ENCODE peak calls at places on chromosomes 1 and 21, in seven cellular contexts. J, C, G, L, V, T and A are unnamed samples.

GRCh38 chr21:36004441-36004840 is 55.9 kb downstream of the SETD4 start:
- DNase-seq in J (peak), C (no peak), G (no peak), L (peak), V (no peak), T (no peak), A (no peak)

GRCh38 chr1:179781962-179782361 is 38.9 kb downstream of the FAM163A start:
- DNase-seq in J (peak), C (no peak), G (no peak), L (no peak), V (no peak), T (no peak), A (no peak)

GRCh38 chr1:68953316-68953715 is 456.4 kb upstream of the DEPDC1 start:
- DNase-seq in J (no peak), C (no peak), G (no peak), L (no peak), V (no peak), T (no peak), A (no peak)

GRCh38 chr1:42888013-42888633 is 41.7 kb downstream of the ZNF691 start:
- DNase-seq in J (peak), C (no peak), G (no peak), L (no peak), V (no peak), T (no peak), A (no peak)

GRCh38 chr1:167175901-167176300 is 44.8 kb upstream of the POU2F1 start:
- DNase-seq in J (no peak), C (no peak), G (no peak), L (no peak), V (no peak), T (no peak), A (no peak)

GRCh38 chr1:15618685-15619525 is 1.6 kb downstream of the DDI2 start:
- DNase-seq in J (no peak), C (no peak), G (no peak), L (no peak), V (no peak), T (peak), A (no peak)

GRCh38 chr1:20090119-20090518 is 20.1 kb downstream of the PLA2G5 start:
- DNase-seq in J (no peak), C (no peak), G (no peak), L (no peak), V (no peak), T (no peak), A (no peak)

GRCh38 chr21:45592208-45592619 is 50.0 kb upstream of the SLC19A1 start:
- DNase-seq in J (no peak), C (no peak), G (no peak), L (peak), V (peak), T (no peak), A (no peak)

GRCh38 chr21:42419845-42420244 is 16.1 kb downstream of the UBASH3A start:
- DNase-seq in J (no peak), C (no peak), G (no peak), L (no peak), V (no peak), T (no peak), A (no peak)

GRCh38 chr21:42414928-42415769 is 11.4 kb downstream of the UBASH3A start:
- DNase-seq in J (no peak), C (no peak), G (peak), L (peak), V (peak), T (no peak), A (no peak)

GRCh38 chr21:42414066-42414465 is 10.4 kb downstream of the UBASH3A start:
- DNase-seq in J (no peak), C (no peak), G (no peak), L (no peak), V (no peak), T (no peak), A (no peak)

GRCh38 chr21:42414553-42414927 is 10.8 kb downstream of the UBASH3A start:
- DNase-seq in J (no peak), C (no peak), G (no peak), L (no peak), V (no peak), T (no peak), A (no peak)

DNA sequence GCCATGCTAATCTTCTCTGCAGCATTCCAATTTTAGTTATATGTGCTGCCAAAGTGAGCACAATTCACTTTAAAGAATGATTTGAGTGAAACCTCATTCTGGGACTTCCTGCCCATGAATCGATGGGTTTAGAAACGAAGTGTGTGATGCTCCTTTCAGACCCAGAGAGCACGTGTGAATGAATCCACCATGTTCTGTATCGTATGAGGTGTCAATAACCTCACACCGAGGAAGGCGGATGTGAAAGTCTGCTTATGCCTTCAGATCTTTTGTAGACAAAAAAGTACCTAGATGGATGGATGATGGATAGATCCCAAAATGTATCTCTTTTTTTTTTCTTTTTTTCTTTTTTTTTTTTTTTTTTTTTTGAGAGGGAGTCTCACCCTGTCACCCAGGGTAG is 13.8 kb downstream of the UBASH3A start:
- DNase-seq in J (no peak), C (no peak), G (no peak), L (peak), V (no peak), T (no peak), A (no peak)
- TF ChIP-seq JUND in J (no peak), C (no peak), G (no peak), L (no peak), V (no peak), T (no peak), A (no peak)

DNA sequence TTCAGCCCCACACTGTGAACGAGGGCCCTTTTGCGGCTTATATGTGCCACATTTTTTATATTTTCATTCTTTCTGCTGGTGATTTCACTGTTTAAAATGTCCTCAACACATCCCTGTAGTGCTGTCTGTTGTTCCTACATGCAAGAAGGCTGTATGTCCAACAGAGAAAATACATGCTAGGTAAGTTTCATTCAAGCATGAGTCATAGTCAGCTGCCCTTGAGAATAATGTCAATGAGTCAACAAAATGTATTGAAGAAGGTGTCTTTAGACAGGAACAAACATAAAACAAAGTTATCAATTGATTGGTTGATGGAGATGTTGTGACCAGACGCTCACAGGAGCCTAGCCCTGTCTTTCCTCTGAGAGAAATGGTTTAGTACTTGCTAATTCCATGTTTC is 553.4 kb downstream of the PLPP3 start:
- DNase-seq in J (no peak), C (no peak), G (no peak), L (no peak), V (no peak), T (peak), A (peak)
- TF ChIP-seq JUND in J (no peak), C (no peak), G (no peak), L (no peak), V (no peak), T (no peak), A (no peak)

DNA sequence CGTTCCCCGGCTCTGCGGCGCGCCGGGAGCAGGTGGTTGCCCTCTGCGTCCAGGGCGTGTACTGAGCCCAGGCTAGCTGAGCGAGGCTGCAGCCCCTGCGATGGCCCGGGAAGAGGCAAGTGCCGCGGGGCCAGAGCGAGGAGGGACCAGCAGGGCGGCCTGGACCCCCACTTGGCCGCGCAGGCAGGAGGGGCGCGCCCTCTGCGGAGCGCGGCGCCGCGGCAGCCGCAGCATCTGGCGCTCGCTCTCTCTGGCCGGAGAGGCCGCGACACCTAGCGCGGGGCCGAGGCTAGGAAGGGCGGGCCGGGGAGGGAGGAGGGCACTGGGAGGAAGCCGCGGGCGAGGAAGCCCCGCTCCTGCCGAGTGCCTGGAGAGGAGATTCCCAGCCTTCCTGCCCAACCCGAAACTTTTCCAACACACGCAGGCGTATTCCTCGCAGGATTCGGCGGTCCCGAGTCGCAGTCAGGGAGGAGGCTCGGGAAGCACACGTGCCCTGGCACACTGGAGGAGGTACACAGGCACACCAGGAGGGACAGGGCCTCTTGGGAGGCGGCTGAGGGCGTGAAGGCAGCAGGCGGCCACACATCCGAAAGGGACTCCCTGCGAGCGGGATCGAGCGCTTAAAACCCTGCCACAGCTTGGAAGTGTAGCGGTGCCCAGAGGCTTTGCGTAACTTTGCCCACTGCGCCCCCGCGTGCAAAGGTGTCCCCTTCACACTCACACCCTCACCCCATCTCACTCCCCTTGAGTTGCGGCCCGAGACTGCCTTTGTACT is 4.8 kb upstream of the PROX1 start:
- DNase-seq in J (peak), C (peak), G (no peak), L (no peak), V (no peak), T (no peak), A (no peak)
- TF ChIP-seq JUND in J (no peak), C (no peak), G (no peak), L (no peak), V (no peak), T (no peak), A (no peak)

GRCh38 chr1:115679141-115679611 is 37.4 kb downstream of the VANGL1 start:
- DNase-seq in J (no peak), C (no peak), G (no peak), L (no peak), V (peak), T (no peak), A (no peak)

GRCh38 chr1:115676498-115677171 is 34.9 kb downstream of the VANGL1 start:
- DNase-seq in J (no peak), C (no peak), G (no peak), L (no peak), V (no peak), T (no peak), A (no peak)

GRCh38 chr1:115678141-115678540 is 36.4 kb downstream of the VANGL1 start:
- DNase-seq in J (no peak), C (no peak), G (no peak), L (no peak), V (no peak), T (no peak), A (no peak)

GRCh38 chr1:115677570-115677969 is 35.8 kb downstream of the VANGL1 start:
- DNase-seq in J (no peak), C (no peak), G (no peak), L (no peak), V (peak), T (no peak), A (no peak)

DNA sequence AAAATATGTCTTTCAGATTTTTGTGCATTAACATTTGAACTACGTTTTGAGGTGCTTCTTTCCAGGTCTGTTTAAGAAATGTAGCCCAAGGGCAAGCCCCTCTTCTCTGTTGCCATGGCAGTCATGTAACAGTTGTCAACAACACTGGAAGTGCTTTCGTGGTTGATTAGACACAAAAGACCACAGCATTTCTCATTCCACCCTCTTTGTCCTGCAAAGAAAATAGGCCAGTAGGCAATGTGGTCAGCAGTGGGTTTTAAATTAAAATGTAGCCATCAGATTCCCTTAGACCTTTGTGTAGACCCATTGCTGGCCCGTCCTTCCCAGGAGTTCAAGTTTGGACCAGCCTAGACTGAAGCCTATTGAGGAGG is 35.4 kb downstream of the VANGL1 start:
- DNase-seq in J (no peak), C (no peak), G (no peak), L (peak), V (no peak), T (no peak), A (no peak)
- TF ChIP-seq JUND in J (no peak), C (no peak), G (no peak), L (no peak), V (no peak), T (no peak), A (no peak)

GRCh38 chr1:168485048-168485447 is 58.7 kb downstream of the XCL2 start:
- DNase-seq in J (no peak), C (no peak), G (no peak), L (no peak), V (no peak), T (no peak), A (no peak)

GRCh38 chr1:168484083-168484482 is 59.7 kb downstream of the XCL2 start:
- DNase-seq in J (no peak), C (no peak), G (no peak), L (no peak), V (no peak), T (no peak), A (no peak)

GRCh38 chr1:168481586-168481985 is 62.2 kb downstream of the XCL2 start:
- DNase-seq in J (no peak), C (no peak), G (no peak), L (no peak), V (no peak), T (no peak), A (no peak)

GRCh38 chr1:168482106-168482505 is 61.7 kb downstream of the XCL2 start:
- DNase-seq in J (no peak), C (no peak), G (no peak), L (no peak), V (peak), T (peak), A (no peak)

DNA sequence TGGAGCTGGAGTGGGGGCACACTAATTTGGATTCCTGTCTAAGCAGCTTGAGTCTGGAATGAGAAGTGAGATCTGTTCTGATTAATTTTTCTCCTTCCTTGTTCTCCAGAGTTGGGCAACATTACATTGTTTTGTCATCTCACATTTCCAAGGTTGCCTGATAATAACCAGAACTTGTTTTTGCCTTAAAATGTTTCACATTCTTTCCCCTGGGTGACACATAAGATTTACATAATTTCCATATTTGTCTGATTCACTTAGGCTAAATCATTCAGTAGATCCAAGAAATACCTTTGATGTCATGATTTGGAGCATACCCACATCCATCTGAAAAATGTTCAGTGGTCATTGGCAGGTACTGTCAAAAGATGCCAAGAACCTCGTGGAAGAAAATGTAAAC is 60.3 kb downstream of the XCL2 start:
- DNase-seq in J (no peak), C (no peak), G (no peak), L (no peak), V (no peak), T (no peak), A (no peak)
- TF ChIP-seq JUND in J (peak), C (no peak), G (no peak), L (no peak), V (no peak), T (no peak), A (no peak)

GRCh38 chr1:40806240-40806639 is 22.7 kb downstream of the KCNQ4 start:
- DNase-seq in J (no peak), C (no peak), G (no peak), L (no peak), V (no peak), T (no peak), A (no peak)
- TF ChIP-seq JUND in J (no peak), C (no peak), G (no peak), L (no peak), V (no peak), T (no peak), A (no peak)

GRCh38 chr1:177351361-177352108 is 180.8 kb downstream of the BRINP2 start:
- DNase-seq in J (no peak), C (no peak), G (no peak), L (no peak), V (no peak), T (no peak), A (no peak)

GRCh38 chr1:177355575-177355974 is 184.8 kb downstream of the BRINP2 start:
- DNase-seq in J (peak), C (peak), G (no peak), L (no peak), V (peak), T (peak), A (no peak)

GRCh38 chr1:177354247-177354646 is 183.5 kb downstream of the BRINP2 start:
- DNase-seq in J (no peak), C (no peak), G (no peak), L (no peak), V (no peak), T (no peak), A (no peak)
- TF ChIP-seq JUND in J (no peak), C (no peak), G (no peak), L (no peak), V (no peak), T (no peak), A (no peak)

DNA sequence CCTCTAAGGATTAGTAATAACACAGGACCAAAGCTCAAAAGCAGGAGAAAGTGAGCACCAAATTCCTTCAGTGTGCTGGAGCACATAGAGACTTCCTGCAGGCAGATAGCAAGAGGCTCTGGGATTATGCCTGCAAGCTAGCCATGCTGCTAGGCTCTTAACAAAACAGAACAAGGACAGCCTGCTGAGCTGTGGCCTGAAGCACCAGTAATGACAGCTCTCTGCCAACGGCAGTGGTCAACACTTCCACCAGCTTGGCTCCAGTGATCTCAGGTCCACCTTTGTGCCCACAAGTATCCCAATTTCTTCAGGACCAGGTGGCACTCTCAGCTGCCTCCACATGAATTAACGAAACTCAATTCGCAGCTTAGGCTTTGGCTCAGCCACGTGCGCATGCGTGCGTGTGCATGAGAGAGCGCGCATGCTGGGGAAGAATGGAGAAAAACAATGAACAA is 64.2 kb downstream of the SLC45A1 start:
- DNase-seq in J (no peak), C (no peak), G (no peak), L (no peak), V (no peak), T (no peak), A (no peak)
- TF ChIP-seq JUND in J (no peak), C (no peak), G (no peak), L (no peak), V (no peak), T (no peak), A (no peak)

GRCh38 chr1:1757422-1758058 is 20.7 kb downstream of the NADK start:
- DNase-seq in J (no peak), C (no peak), G (no peak), L (no peak), V (no peak), T (no peak), A (no peak)
- TF ChIP-seq JUND in J (no peak), C (no peak), G (no peak), L (no peak), V (no peak), T (no peak), A (no peak)